ENCODE peak calls at places on chromosomes 4 and X, in ten cellular contexts. V is SK-N-SH, N is stomach, T is A549, X is tibial nerve, Z is suprapubic skin, C is ovary, G is upper lobe of left lung, K is K562, R is transverse colon. O is an unnamed sample. For H3K4me1, the result is how much of the 10 kb centered on the place peaks cover.

GRCh38 chr4:26372525-26373172 is 51.8 kb downstream of the RBPJ start:
- DNase-seq in Z (no peak), N (no peak), C (no peak), V (peak), R (no peak), X (peak), G (peak), K (peak), T (peak), O (no peak)

GRCh38 chrX:19343085-19343461 is 654 bp upstream of the PDHA1 start:
- DNase-seq in T (no peak), K (no peak), Z (no peak), V (no peak), C (no peak), R (no peak), X (no peak), G (no peak), N (no peak), O (no peak)

GRCh38 chr4:139619644-139620043 is 46.0 kb upstream of the MGST2 start:
- DNase-seq in C (no peak), K (peak), N (no peak), T (peak), R (no peak), Z (no peak), G (no peak), V (no peak), X (no peak), O (no peak)

GRCh38 chr4:121053601-121054143 is 18.7 kb downstream of the NDNF start:
- DNase-seq in X (no peak), T (no peak), R (peak), Z (no peak), C (no peak), G (no peak), N (no peak), K (no peak), V (no peak), O (no peak)

GRCh38 chrX:47648376-47648775 is 2.0 kb downstream of the ELK1 start:
- DNase-seq in R (no peak), X (no peak), C (no peak), Z (no peak), N (no peak), T (no peak), V (no peak), G (no peak), K (no peak), O (no peak)

GRCh38 chr4:39657465-39657864 is 18.8 kb upstream of the SMIM14 start:
- DNase-seq in X (no peak), T (no peak), V (no peak), C (no peak), R (no peak), G (no peak), Z (no peak), K (no peak), N (no peak), O (no peak)

GRCh38 chr4:71126719-71127118 is 133.3 kb downstream of the DCK start:
- DNase-seq in G (no peak), N (no peak), T (peak), X (no peak), Z (no peak), R (peak), V (no peak), K (no peak), C (no peak), O (no peak)

GRCh38 chr4:137510866-137511265 is 21.4 kb downstream of the PCDH18 start:
- DNase-seq in R (no peak), G (no peak), C (no peak), T (peak), X (no peak), V (no peak), N (no peak), Z (no peak), K (no peak), O (no peak)

GRCh38 chr4:42302348-42302747 is 94.9 kb upstream of the SHISA3 start:
- DNase-seq in C (no peak), X (peak), K (peak), N (peak), R (no peak), V (peak), T (peak), G (peak), Z (no peak), O (no peak)

GRCh38 chr4:85828295-85828910 is 353.5 kb downstream of the ARHGAP24 start:
- DNase-seq in G (no peak), R (no peak), N (no peak), X (no peak), K (no peak), Z (no peak), C (no peak), V (no peak), T (no peak), O (no peak)

GRCh38 chr4:187183826-187184225 is 460.2 kb upstream of the FAT1 start:
- DNase-seq in Z (no peak), K (no peak), R (no peak), N (no peak), C (no peak), T (no peak), G (no peak), X (no peak), V (no peak), O (no peak)

GRCh38 chr4:71270901-71271300 is 67.9 kb upstream of the SLC4A4 start:
- DNase-seq in V (peak), C (no peak), R (peak), G (no peak), T (peak), Z (no peak), N (peak), K (peak), X (no peak), O (no peak)

DNA sequence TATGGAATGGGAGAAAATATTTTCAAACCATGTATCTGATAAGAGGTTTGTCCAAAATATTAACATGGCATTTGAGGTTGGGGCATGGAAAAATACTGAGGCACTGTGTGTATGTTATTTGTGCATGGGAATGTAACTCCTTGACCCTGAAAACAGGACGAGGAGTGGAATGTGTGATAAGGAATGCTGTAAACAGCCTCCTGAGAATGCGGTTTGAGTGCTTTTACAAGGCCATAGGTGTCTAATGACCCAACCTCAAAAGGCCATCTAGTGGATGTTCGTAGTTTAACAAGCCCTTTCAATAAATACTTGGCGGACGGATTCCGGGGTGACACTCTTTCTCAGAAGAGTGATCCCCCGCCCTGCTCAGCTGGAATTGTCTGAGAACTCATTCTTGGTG is 162.9 kb upstream of the USP9X start:
- DNase-seq in T (peak), X (no peak), G (no peak), C (no peak), N (no peak), V (peak), Z (no peak), R (no peak), K (peak), O (no peak)
- TF ChIP-seq EP300 in T (no peak), X (no peak), G (no peak), C (no peak), N (no peak), V (no peak), Z (no peak), R (no peak), K (no peak), O (no peak)

GRCh38 chrX:41722816-41723215 is 1.2 kb upstream of the GPR82 start:
- DNase-seq in Z (no peak), G (no peak), T (no peak), K (no peak), X (no peak), C (no peak), V (no peak), R (no peak), N (no peak), O (no peak)

GRCh38 chrX:41722220-41722619 is 1.8 kb upstream of the GPR82 start:
- DNase-seq in C (no peak), G (no peak), X (no peak), Z (no peak), V (no peak), R (no peak), T (no peak), N (no peak), K (no peak), O (no peak)

GRCh38 chrX:41723305-41723704 is 676 bp upstream of the GPR82 start:
- DNase-seq in R (no peak), C (no peak), N (no peak), G (no peak), X (no peak), T (no peak), K (no peak), V (no peak), Z (no peak), O (no peak)

GRCh38 chrX:41720125-41720780 is 3.7 kb upstream of the GPR82 start:
- DNase-seq in N (peak), Z (no peak), C (no peak), X (no peak), K (peak), R (peak), V (no peak), T (no peak), G (no peak), O (no peak)

GRCh38 chrX:41721590-41721989 is 2.4 kb upstream of the GPR82 start:
- DNase-seq in T (no peak), K (no peak), Z (no peak), V (no peak), R (no peak), X (no peak), G (no peak), N (no peak), C (no peak), O (no peak)
- H3K4me1 ChIP-seq in T (under half), K (under half), Z (under half), V (under half), R (under half), X (under half), G (under half), N (under half), C (under half), O (under half)

DNA sequence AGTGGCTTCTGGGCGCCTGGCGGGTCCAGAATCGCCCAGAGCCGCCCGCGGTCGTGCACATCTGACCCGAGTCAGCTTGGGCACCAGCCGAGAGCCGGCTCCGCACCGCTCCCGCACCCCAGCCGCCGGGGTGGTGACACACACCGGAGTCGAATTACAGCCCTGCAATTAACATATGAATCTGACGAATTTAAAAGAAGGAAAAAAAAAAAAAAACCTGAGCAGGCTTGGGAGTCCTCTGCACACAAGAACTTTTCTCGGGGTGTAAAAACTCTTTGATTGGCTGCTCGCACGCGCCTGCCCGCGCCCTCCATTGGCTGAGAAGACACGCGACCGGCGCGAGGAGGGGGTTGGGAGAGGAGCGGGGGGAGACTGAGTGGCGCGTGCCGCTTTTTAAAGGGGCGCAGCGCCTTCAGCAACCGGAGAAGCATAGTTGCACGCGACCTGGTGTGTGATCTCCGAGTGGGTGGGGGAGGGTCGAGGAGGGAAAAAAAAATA is at the start of gene ATOH1:
- DNase-seq in Z (no peak), X (no peak), R (peak), N (no peak), C (peak), K (no peak), T (peak), V (peak), G (no peak), O (no peak)
- TF ChIP-seq EP300 in Z (no peak), X (no peak), R (no peak), N (no peak), C (no peak), K (no peak), T (no peak), V (no peak), G (no peak), O (no peak)

GRCh38 chr4:108130955-108131354 is 37.8 kb downstream of the LEF1 start:
- DNase-seq in R (no peak), V (no peak), G (no peak), K (peak), C (no peak), X (no peak), Z (no peak), N (no peak), T (no peak), O (no peak)

GRCh38 chr4:108140328-108140727 is 28.4 kb downstream of the LEF1 start:
- DNase-seq in Z (no peak), N (no peak), T (no peak), V (no peak), R (no peak), G (no peak), K (no peak), X (no peak), C (no peak), O (no peak)

GRCh38 chr4:108139089-108139488 is 29.6 kb downstream of the LEF1 start:
- DNase-seq in G (no peak), T (no peak), X (no peak), R (no peak), K (no peak), V (no peak), C (no peak), Z (no peak), N (no peak), O (no peak)

GRCh38 chr4:108141213-108142045 is 27.3 kb downstream of the LEF1 start:
- DNase-seq in T (no peak), C (no peak), X (no peak), N (no peak), R (no peak), G (no peak), Z (no peak), K (no peak), V (no peak), O (no peak)

GRCh38 chr4:108135549-108136209 is 33.1 kb downstream of the LEF1 start:
- DNase-seq in N (no peak), K (peak), V (no peak), X (no peak), T (no peak), Z (no peak), R (no peak), C (no peak), G (no peak), O (no peak)
- H3K4me1 ChIP-seq in N (under half), K (under half), V (under half), X (under half), T (under half), Z (under half), R (under half), C (under half), G (under half), O (under half)

DNA sequence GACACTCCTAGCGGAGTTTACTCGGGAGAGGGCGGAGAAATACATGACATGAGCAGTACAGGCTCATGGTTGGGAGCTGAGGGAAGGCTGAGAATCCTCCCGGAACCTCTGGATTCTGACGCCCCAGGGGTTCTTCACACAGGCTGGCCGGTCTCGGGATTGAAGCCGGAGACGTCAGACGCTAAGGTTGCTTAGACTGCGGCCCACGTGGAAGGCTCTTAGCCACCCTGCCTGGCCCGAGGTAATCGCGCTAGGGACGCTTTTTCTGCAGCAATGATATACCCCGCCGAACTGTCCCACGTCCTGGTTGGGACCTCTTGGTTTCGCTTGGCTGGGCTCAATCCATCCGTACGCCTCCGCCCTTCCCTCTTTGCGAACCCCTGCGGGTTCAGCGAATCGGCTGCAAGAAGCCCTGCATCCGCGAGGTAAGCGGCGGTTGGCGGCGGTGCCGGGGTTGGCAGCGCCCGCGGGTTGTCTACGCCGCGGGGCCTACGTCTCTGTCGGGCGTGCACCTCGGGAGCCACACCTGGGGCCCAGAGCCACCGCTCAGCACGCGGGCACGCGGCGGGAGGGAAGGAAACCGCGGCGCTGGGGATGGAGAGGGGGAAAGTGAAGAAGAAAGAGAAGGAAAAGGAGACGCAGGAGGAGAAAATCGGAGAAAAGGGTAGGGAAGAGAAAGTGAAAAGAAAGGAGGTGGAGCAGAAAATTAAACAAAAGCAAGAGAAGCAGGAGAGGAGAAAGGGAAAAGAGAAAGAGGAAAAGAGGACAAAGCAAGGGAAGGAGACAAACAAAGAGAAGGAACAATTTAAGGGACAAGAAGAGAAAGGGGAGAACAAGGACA is at the start of gene ARL9:
- DNase-seq in N (peak), X (peak), T (peak), K (no peak), V (peak), R (peak), G (peak), Z (peak), C (peak), O (peak)
- TF ChIP-seq EP300 in N (no peak), X (no peak), T (no peak), K (no peak), V (no peak), R (no peak), G (no peak), Z (no peak), C (no peak), O (no peak)

GRCh38 chrX:71991164-71991563 is 80.5 kb downstream of the NHSL2 start:
- DNase-seq in Z (no peak), K (no peak), V (no peak), T (no peak), R (no peak), G (no peak), N (no peak), C (no peak), X (no peak), O (no peak)
- H3K4me1 ChIP-seq in Z (under half), K (under half), V (under half), T (under half), R (under half), G (under half), N (under half), C (under half), X (under half), O (under half)

DNA sequence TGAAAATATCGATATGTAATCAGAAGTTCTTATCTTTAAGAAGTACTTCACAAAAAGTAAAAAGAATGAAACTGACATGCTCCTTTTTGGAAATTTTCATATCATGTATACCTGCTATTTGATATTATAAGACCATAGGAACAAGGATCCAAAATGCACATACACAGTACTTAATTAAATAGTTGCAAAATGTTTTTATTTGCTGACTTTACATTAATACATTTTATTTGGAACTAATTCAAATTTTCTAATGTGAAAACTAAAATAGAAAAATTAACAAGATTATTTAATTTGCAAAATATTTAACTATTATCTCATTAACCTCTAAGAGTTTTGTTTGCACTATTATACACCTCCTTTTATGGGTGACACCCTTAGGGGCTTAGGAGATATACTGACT is 155.0 kb downstream of the TRAM1L1 start:
- DNase-seq in N (no peak), X (no peak), G (no peak), T (no peak), Z (no peak), K (no peak), V (no peak), R (no peak), C (no peak), O (no peak)
- TF ChIP-seq EP300 in N (no peak), X (no peak), G (no peak), T (no peak), Z (no peak), K (no peak), V (no peak), R (no peak), C (no peak), O (no peak)

GRCh38 chrX:133364201-133364600 is 51.1 kb downstream of the GPC4 start:
- DNase-seq in C (no peak), K (no peak), R (no peak), T (no peak), G (no peak), N (no peak), V (no peak), Z (no peak), X (no peak), O (no peak)
- H3K4me1 ChIP-seq in C (under half), K (under half), R (under half), T (under half), G (under half), N (under half), V (under half), Z (under half), X (under half), O (under half)

DNA sequence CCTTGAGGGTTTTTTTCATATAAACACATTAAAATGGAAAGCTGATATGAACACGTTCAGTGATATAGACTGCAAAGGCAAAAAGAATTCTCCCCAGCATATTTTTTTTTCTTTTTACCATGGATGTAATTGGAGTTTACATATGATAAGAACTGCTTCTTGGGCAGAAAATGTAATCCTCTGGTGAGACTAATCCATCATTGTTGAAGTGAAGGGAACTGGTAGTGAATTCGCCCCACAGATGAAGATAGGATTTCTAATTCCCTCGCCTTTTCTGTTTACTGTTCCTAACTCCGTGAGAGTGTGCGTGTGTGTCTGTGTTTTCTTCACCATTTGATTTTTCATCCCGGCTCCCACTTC is 88.9 kb downstream of the GPR143 start:
- DNase-seq in G (no peak), V (no peak), T (no peak), R (no peak), Z (no peak), N (no peak), K (no peak), C (no peak), X (no peak), O (no peak)
- TF ChIP-seq EP300 in G (no peak), V (no peak), T (no peak), R (no peak), Z (no peak), N (no peak), K (no peak), C (no peak), X (no peak), O (no peak)

GRCh38 chr4:8203817-8204216 is 4.7 kb downstream of the SH3TC1 start:
- DNase-seq in G (no peak), N (no peak), K (no peak), X (no peak), C (no peak), Z (no peak), R (no peak), T (no peak), V (no peak), O (no peak)

GRCh38 chr4:8201341-8201781 is 2.3 kb downstream of the SH3TC1 start:
- DNase-seq in X (no peak), N (no peak), V (no peak), T (no peak), Z (no peak), K (no peak), R (peak), C (no peak), G (no peak), O (no peak)

GRCh38 chr4:8204576-8205227 is 5.6 kb downstream of the SH3TC1 start:
- DNase-seq in K (no peak), X (no peak), C (no peak), R (no peak), V (no peak), Z (no peak), T (no peak), G (no peak), N (no peak), O (no peak)

GRCh38 chr4:8202108-8202507 is 3.0 kb downstream of the SH3TC1 start:
- DNase-seq in X (no peak), R (no peak), K (no peak), Z (no peak), G (no peak), V (no peak), C (no peak), N (no peak), T (no peak), O (no peak)

GRCh38 chr4:8202526-8203375 is 3.7 kb downstream of the SH3TC1 start:
- DNase-seq in R (no peak), Z (no peak), N (no peak), T (no peak), V (no peak), K (no peak), G (no peak), X (no peak), C (no peak), O (no peak)
- H3K4me1 ChIP-seq in R (under half), Z (half or more), N (half or more), T (under half), V (under half), K (under half), G (under half), X (under half), C (under half), O (under half)